ENCODE peak calls at places on chromosomes 7 and 10, in seven cellular contexts. U is lung; G is Kasumi-1; V is activated T-cell treated with anti-CD3 and anti-CD28 coated beads, Interleukin-2, amount 50 U/mL, for 1 hour; S is stimulated activated CD4-positive, alpha-beta T cell treated with anti-CD3 and anti-CD28 coated beads, TNF-alpha, amount 100 ng/mL, for 1 hour; T is stomach; F is ELR. A is an unnamed sample.
A peak's percentile ranks its signal among the peaks of the same experiment; 100 is the strongest.

GRCh38 chr7:10412426-10413019 is 561.1 kb upstream of the PHF14 start:
- DNase-seq in F (peak; percentile 26), T (no peak), G (peak; percentile 15), V (no peak), S (no peak), U (no peak), A (peak; percentile 51)

GRCh38 chr10:60350400-60350799 is 39.3 kb downstream of the ANK3 start:
- DNase-seq in G (no peak), V (no peak), T (no peak), S (no peak), F (no peak), U (no peak), A (no peak)

GRCh38 chr7:92797693-92798092 is 38.7 kb downstream of the CDK6 start:
- DNase-seq in T (no peak), F (peak; percentile 53), U (no peak), V (no peak), S (no peak), G (no peak), A (no peak)

GRCh38 chr10:46301721-46302479 is 15.1 kb downstream of the ANTXRL start:
- DNase-seq in S (no peak), V (no peak), T (peak; percentile 16), F (no peak), G (no peak), U (no peak), A (no peak)

GRCh38 chr7:130904031-130904757 is 170.2 kb upstream of the KLF14 start:
- DNase-seq in T (no peak), S (no peak), V (no peak), F (peak; percentile 96), G (no peak), U (no peak), A (peak; percentile 87)

GRCh38 chr10:124534231-124534798 is 72.7 kb downstream of the LHPP start:
- DNase-seq in G (peak; percentile 89), T (peak; percentile 46), V (no peak), S (no peak), U (peak; percentile 41), F (no peak), A (no peak)

GRCh38 chr10:100009793-100010676 is at the start of gene DNMBP:
- DNase-seq in U (peak; percentile 74), V (peak; percentile 86), F (peak; percentile 90), S (peak; percentile 47), T (peak; percentile 83), G (peak; percentile 87), A (peak; percentile 96)

GRCh38 chr10:5840314-5841307 is 27.4 kb upstream of the GDI2 start:
- DNase-seq in V (no peak), G (no peak), F (no peak), T (no peak), S (no peak), U (no peak), A (peak; percentile 43)

GRCh38 chr7:70301673-70302072 is 703.4 kb downstream of the AUTS2 start:
- DNase-seq in U (no peak), F (no peak), T (no peak), S (no peak), V (no peak), G (no peak), A (no peak)

GRCh38 chr10:90288403-90288933 is 569.4 kb downstream of the HTR7 start:
- DNase-seq in T (no peak), S (no peak), V (no peak), U (no peak), F (peak; percentile 33), G (peak; percentile 67), A (peak; percentile 64)

GRCh38 chr7:69365588-69366241 is 232.6 kb upstream of the AUTS2 start:
- DNase-seq in U (no peak), V (no peak), T (no peak), S (no peak), G (no peak), F (no peak), A (peak; percentile 87)

GRCh38 chr7:128247640-128248194 is 6.6 kb downstream of the LEP start:
- DNase-seq in G (no peak), F (peak; percentile 58), T (no peak), U (no peak), S (no peak), V (no peak), A (peak; percentile 23)

GRCh38 chr10:25338271-25338670 is 163.5 kb downstream of the GPR158 start:
- DNase-seq in F (no peak), S (no peak), U (no peak), V (no peak), T (no peak), G (no peak), A (no peak)

GRCh38 chr7:42661312-42661711 is 250.6 kb downstream of the C7orf25 start:
- DNase-seq in G (no peak), F (peak; percentile 87), U (no peak), V (no peak), S (no peak), T (no peak), A (peak; percentile 83)

GRCh38 chr7:78363866-78364265 is 565.3 kb downstream of the PHTF2 start:
- DNase-seq in G (no peak), V (no peak), S (no peak), T (no peak), F (no peak), U (no peak), A (no peak)

GRCh38 chr7:142797799-142798377 is 27.1 kb downstream of the PRSS2 start:
- DNase-seq in U (no peak), T (no peak), S (no peak), F (no peak), V (peak; percentile 70), G (no peak), A (peak; percentile 20)

GRCh38 chr10:29210469-29210868 is 78.4 kb upstream of the LYZL1 start:
- DNase-seq in F (no peak), G (no peak), U (no peak), T (no peak), V (no peak), S (no peak), A (no peak)